ENCODE peak calls at places on chromosomes 4 and X, in seven cellular contexts. One of them, this sample, is unnamed.

GRCh38 chr4:98801259-98801725 is 127.6 kb downstream of the EIF4E start:
- DNase-seq in mammary epithelial cell: no peak
- DNase-seq in suprapubic skin: no peak
- DNase-seq in fibroblast of lung: no peak
- DNase-seq in astrocyte: no peak
- DNase-seq in body of pancreas: no peak
- DNase-seq in mesenchymal stem cell: no peak
- DNase-seq in this sample: no peak

GRCh38 chrX:18971506-18971905 is 12.4 kb downstream of the PHKA2 start:
- DNase-seq in mammary epithelial cell: no peak
- DNase-seq in suprapubic skin: no peak
- DNase-seq in fibroblast of lung: no peak
- DNase-seq in astrocyte: no peak
- DNase-seq in body of pancreas: no peak
- DNase-seq in mesenchymal stem cell: no peak
- DNase-seq in this sample: no peak

GRCh38 chr4:113901994-113902787 is 77.3 kb downstream of the ARSJ start:
- DNase-seq in mammary epithelial cell: no peak
- DNase-seq in suprapubic skin: no peak
- DNase-seq in fibroblast of lung: no peak
- DNase-seq in astrocyte: no peak
- DNase-seq in body of pancreas: peak; percentile 94
- DNase-seq in mesenchymal stem cell: no peak
- DNase-seq in this sample: no peak

GRCh38 chr4:71709961-71710360 is 73.9 kb downstream of the GC start:
- DNase-seq in mammary epithelial cell: no peak
- DNase-seq in suprapubic skin: no peak
- DNase-seq in fibroblast of lung: no peak
- DNase-seq in astrocyte: no peak
- DNase-seq in body of pancreas: no peak
- DNase-seq in mesenchymal stem cell: no peak
- DNase-seq in this sample: no peak

GRCh38 chr4:98601719-98602118 is 56.7 kb downstream of the TSPAN5 start:
- DNase-seq in mammary epithelial cell: peak; percentile 71
- DNase-seq in suprapubic skin: no peak
- DNase-seq in fibroblast of lung: no peak
- DNase-seq in astrocyte: peak; percentile 42
- DNase-seq in body of pancreas: no peak
- DNase-seq in mesenchymal stem cell: no peak
- DNase-seq in this sample: no peak

GRCh38 chr4:153014460-153014859 is 78.3 kb downstream of the FHDC1 start:
- DNase-seq in mammary epithelial cell: no peak
- DNase-seq in suprapubic skin: no peak
- DNase-seq in fibroblast of lung: no peak
- DNase-seq in astrocyte: no peak
- DNase-seq in body of pancreas: no peak
- DNase-seq in mesenchymal stem cell: no peak
- DNase-seq in this sample: no peak

GRCh38 chr4:186715077-186715476 is 8.6 kb downstream of the FAT1 start:
- DNase-seq in mammary epithelial cell: no peak
- DNase-seq in suprapubic skin: no peak
- DNase-seq in fibroblast of lung: peak; percentile 60
- DNase-seq in astrocyte: peak; percentile 61
- DNase-seq in body of pancreas: no peak
- DNase-seq in mesenchymal stem cell: no peak
- DNase-seq in this sample: no peak

GRCh38 chr4:26447378-26447777 is 42.9 kb downstream of the CCKAR start:
- DNase-seq in mammary epithelial cell: no peak
- DNase-seq in suprapubic skin: no peak
- DNase-seq in fibroblast of lung: no peak
- DNase-seq in astrocyte: no peak
- DNase-seq in body of pancreas: no peak
- DNase-seq in mesenchymal stem cell: no peak
- DNase-seq in this sample: no peak

GRCh38 chr4:81601270-81601694 is 129.6 kb upstream of the RASGEF1B start:
- DNase-seq in mammary epithelial cell: no peak
- DNase-seq in suprapubic skin: no peak
- DNase-seq in fibroblast of lung: no peak
- DNase-seq in astrocyte: no peak
- DNase-seq in body of pancreas: no peak
- DNase-seq in mesenchymal stem cell: no peak
- DNase-seq in this sample: no peak

GRCh38 chr4:2929469-2929868 is 33.7 kb downstream of the NOP14 start:
- DNase-seq in mammary epithelial cell: no peak
- DNase-seq in suprapubic skin: peak; percentile 64
- DNase-seq in fibroblast of lung: no peak
- DNase-seq in astrocyte: no peak
- DNase-seq in body of pancreas: no peak
- DNase-seq in mesenchymal stem cell: no peak
- DNase-seq in this sample: no peak

GRCh38 chrX:13938053-13938765 is 91.5 kb downstream of the GEMIN8 start:
- DNase-seq in mammary epithelial cell: no peak
- DNase-seq in suprapubic skin: no peak
- DNase-seq in fibroblast of lung: peak; percentile 6
- DNase-seq in astrocyte: no peak
- DNase-seq in body of pancreas: peak; percentile 38
- DNase-seq in mesenchymal stem cell: peak; percentile 9
- DNase-seq in this sample: peak; percentile 14

GRCh38 chr4:81839347-81840042 is 367.8 kb upstream of the RASGEF1B start:
- DNase-seq in mammary epithelial cell: peak; percentile 66
- DNase-seq in suprapubic skin: no peak
- DNase-seq in fibroblast of lung: no peak
- DNase-seq in astrocyte: no peak
- DNase-seq in body of pancreas: no peak
- DNase-seq in mesenchymal stem cell: no peak
- DNase-seq in this sample: no peak

GRCh38 chr4:47703964-47704363 is 133.9 kb downstream of the CORIN start:
- DNase-seq in mammary epithelial cell: no peak
- DNase-seq in suprapubic skin: no peak
- DNase-seq in fibroblast of lung: no peak
- DNase-seq in astrocyte: no peak
- DNase-seq in body of pancreas: peak; percentile 27
- DNase-seq in mesenchymal stem cell: no peak
- DNase-seq in this sample: no peak

GRCh38 chrX:81120936-81121351 is 80.8 kb downstream of the HMGN5 start:
- DNase-seq in mammary epithelial cell: peak; percentile 50
- DNase-seq in suprapubic skin: no peak
- DNase-seq in fibroblast of lung: peak; percentile 49
- DNase-seq in astrocyte: peak; percentile 22
- DNase-seq in body of pancreas: peak; percentile 38
- DNase-seq in mesenchymal stem cell: peak; percentile 75
- DNase-seq in this sample: peak; percentile 78

GRCh38 chr4:126306152-126306869 is 991.6 kb downstream of the FAT4 start:
- DNase-seq in mammary epithelial cell: no peak
- DNase-seq in suprapubic skin: no peak
- DNase-seq in fibroblast of lung: peak; percentile 3
- DNase-seq in astrocyte: no peak
- DNase-seq in body of pancreas: no peak
- DNase-seq in mesenchymal stem cell: no peak
- DNase-seq in this sample: no peak

GRCh38 chr4:11488657-11489448 is 60.2 kb upstream of the HS3ST1 start:
- DNase-seq in mammary epithelial cell: peak; percentile 73
- DNase-seq in suprapubic skin: no peak
- DNase-seq in fibroblast of lung: peak; percentile 49
- DNase-seq in astrocyte: peak; percentile 43
- DNase-seq in body of pancreas: no peak
- DNase-seq in mesenchymal stem cell: no peak
- DNase-seq in this sample: no peak

GRCh38 chrX:143296521-143296920 is 220.8 kb downstream of the SPANXN3 start:
- DNase-seq in mammary epithelial cell: no peak
- DNase-seq in suprapubic skin: no peak
- DNase-seq in fibroblast of lung: no peak
- DNase-seq in astrocyte: no peak
- DNase-seq in body of pancreas: peak; percentile 1
- DNase-seq in mesenchymal stem cell: no peak
- DNase-seq in this sample: no peak

GRCh38 chr4:101345596-101346311 is 1.6 kb downstream of the PPP3CA start:
- DNase-seq in mammary epithelial cell: peak; percentile 48
- DNase-seq in suprapubic skin: peak; percentile 88
- DNase-seq in fibroblast of lung: peak; percentile 55
- DNase-seq in astrocyte: no peak
- DNase-seq in body of pancreas: peak; percentile 60
- DNase-seq in mesenchymal stem cell: peak; percentile 70
- DNase-seq in this sample: peak; percentile 51

GRCh38 chrX:101488796-101489195 is 3.5 kb downstream of the ARMCX4 start:
- DNase-seq in mammary epithelial cell: no peak
- DNase-seq in suprapubic skin: no peak
- DNase-seq in fibroblast of lung: no peak
- DNase-seq in astrocyte: no peak
- DNase-seq in body of pancreas: no peak
- DNase-seq in mesenchymal stem cell: no peak
- DNase-seq in this sample: no peak

GRCh38 chr4:4884611-4885010 is 25.1 kb downstream of the MSX1 start:
- DNase-seq in mammary epithelial cell: no peak
- DNase-seq in suprapubic skin: no peak
- DNase-seq in fibroblast of lung: no peak
- DNase-seq in astrocyte: no peak
- DNase-seq in body of pancreas: no peak
- DNase-seq in mesenchymal stem cell: no peak
- DNase-seq in this sample: no peak

GRCh38 chr4:6873291-6873690 is 36.3 kb upstream of the TBC1D14 start:
- DNase-seq in mammary epithelial cell: no peak
- DNase-seq in suprapubic skin: no peak
- DNase-seq in fibroblast of lung: no peak
- DNase-seq in astrocyte: no peak
- DNase-seq in body of pancreas: no peak
- DNase-seq in mesenchymal stem cell: peak; percentile 28
- DNase-seq in this sample: no peak

DNA sequence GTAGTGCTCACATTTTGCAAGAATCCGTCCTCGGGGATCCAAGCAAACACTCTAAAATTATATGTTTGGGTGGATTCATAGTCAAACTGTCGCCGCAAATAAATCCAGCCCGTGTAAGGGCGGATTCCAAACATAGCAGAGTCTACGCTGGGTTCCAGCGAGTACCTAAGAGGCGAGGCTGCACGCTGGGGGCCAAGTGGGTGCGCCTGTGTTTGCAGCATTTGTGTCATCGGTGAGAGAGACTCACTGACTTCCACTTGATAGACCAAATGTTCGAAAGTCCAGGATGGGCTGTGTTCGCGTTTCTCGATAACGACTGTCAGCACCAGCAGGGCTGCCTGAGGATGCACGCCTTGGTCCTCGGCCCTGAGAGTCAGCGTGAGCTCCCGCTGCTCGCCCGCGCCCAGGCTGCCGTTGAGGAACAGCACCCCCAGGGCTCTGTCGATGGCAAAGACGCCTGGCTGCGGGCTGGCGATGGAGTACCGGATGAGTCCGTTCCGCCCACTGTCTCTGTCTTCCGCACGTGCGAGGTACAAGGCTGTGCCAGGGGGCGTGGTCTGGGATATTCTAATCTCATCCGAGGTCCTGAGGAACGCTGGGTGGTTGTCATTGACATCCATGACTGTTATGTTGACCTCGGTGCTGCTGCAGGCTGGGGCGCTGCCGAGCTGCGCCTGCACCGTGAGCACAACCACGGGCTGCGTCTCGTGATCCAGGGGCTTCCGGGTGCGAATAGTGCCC is 158.7 kb downstream of the DCHS2 start:
- DNase-seq in mammary epithelial cell: no peak
- DNase-seq in suprapubic skin: peak; percentile 58
- DNase-seq in fibroblast of lung: peak; percentile 0
- DNase-seq in astrocyte: no peak
- DNase-seq in body of pancreas: peak; percentile 14
- DNase-seq in mesenchymal stem cell: peak; percentile 35
- DNase-seq in this sample: peak; percentile 47
- H3K4me3 ChIP-seq in mammary epithelial cell: no peak overlapping the region
- H3K4me3 ChIP-seq in suprapubic skin: peak overlapping the region; percentile 17
- H3K4me3 ChIP-seq in fibroblast of lung: peak overlapping the region; percentile 28
- H3K4me3 ChIP-seq in astrocyte: peak overlapping the region; percentile 53
- H3K4me3 ChIP-seq in body of pancreas: no peak overlapping the region
- H3K4me3 ChIP-seq in mesenchymal stem cell: peak overlapping the region; percentile 76
- H3K4me3 ChIP-seq in this sample: peak overlapping the region; percentile 45

DNA sequence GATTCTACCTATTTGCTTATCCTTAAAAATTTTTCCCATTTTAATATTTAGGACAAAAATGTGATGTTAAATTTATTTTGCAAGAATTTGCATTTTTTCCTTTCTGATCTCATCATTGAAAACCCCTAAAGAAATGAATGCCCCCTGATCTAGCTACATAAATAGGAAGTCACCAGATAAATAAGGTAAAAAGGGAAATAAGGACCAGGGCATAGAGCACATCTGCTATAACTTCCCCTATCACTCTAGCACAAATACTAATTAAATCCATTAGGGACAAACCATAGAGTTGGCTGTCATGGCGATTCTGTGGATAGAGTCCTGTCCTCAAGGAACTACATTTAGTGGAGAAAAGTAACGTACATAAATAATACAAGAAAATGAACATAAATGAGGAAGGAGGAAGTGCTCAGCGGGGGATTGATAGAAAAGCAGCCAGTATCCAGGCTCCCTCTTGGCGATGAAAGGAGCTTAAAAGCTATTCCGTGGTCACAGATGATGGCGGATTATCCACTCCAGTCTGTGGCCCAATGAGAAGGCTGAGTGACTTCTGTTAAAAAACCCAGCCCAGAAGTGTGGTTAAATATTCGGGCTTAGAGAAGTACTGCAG is 76.9 kb upstream of the RPL34 start:
- DNase-seq in mammary epithelial cell: no peak
- DNase-seq in suprapubic skin: no peak
- DNase-seq in fibroblast of lung: no peak
- DNase-seq in astrocyte: no peak
- DNase-seq in body of pancreas: no peak
- DNase-seq in mesenchymal stem cell: no peak
- DNase-seq in this sample: no peak
- H3K4me3 ChIP-seq in mammary epithelial cell: no peak overlapping the region
- H3K4me3 ChIP-seq in suprapubic skin: no peak overlapping the region
- H3K4me3 ChIP-seq in fibroblast of lung: no peak overlapping the region
- H3K4me3 ChIP-seq in astrocyte: no peak overlapping the region
- H3K4me3 ChIP-seq in body of pancreas: no peak overlapping the region
- H3K4me3 ChIP-seq in mesenchymal stem cell: no peak overlapping the region
- H3K4me3 ChIP-seq in this sample: no peak overlapping the region

GRCh38 chrX:37906357-37906756 is 59.0 kb upstream of the DYNLT3 start:
- DNase-seq in mammary epithelial cell: no peak
- DNase-seq in suprapubic skin: no peak
- DNase-seq in fibroblast of lung: no peak
- DNase-seq in astrocyte: no peak
- DNase-seq in body of pancreas: no peak
- DNase-seq in mesenchymal stem cell: no peak
- DNase-seq in this sample: no peak
- H3K4me3 ChIP-seq in mammary epithelial cell: no peak overlapping the region
- H3K4me3 ChIP-seq in suprapubic skin: no peak overlapping the region
- H3K4me3 ChIP-seq in fibroblast of lung: peak overlapping the region; percentile 49
- H3K4me3 ChIP-seq in astrocyte: peak overlapping the region; percentile 66
- H3K4me3 ChIP-seq in body of pancreas: no peak overlapping the region
- H3K4me3 ChIP-seq in mesenchymal stem cell: peak overlapping the region; percentile 72
- H3K4me3 ChIP-seq in this sample: no peak overlapping the region

DNA sequence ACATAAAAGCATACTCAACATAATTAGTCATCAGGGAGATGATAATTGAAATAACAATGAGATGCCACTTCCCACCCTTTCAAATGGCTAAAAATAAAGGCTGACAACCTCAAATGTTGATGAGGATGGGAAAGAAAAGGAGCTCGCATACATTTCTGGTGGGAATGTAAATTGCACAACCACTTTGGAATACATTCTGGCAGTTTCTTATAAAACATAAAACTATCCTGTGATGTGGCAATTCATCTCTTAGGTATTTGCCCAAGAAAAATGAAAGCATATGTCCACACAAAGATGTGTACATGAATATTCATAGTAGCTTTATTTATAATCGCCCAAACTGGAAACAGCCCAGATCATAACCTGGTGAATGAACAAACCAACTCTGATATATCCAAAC is 682 bp upstream of the ZNF275 start:
- DNase-seq in mammary epithelial cell: peak; percentile 2
- DNase-seq in suprapubic skin: no peak
- DNase-seq in fibroblast of lung: peak; percentile 39
- DNase-seq in astrocyte: peak; percentile 38
- DNase-seq in body of pancreas: no peak
- DNase-seq in mesenchymal stem cell: peak; percentile 23
- DNase-seq in this sample: no peak
- H3K4me3 ChIP-seq in mammary epithelial cell: peak overlapping the region; percentile 25
- H3K4me3 ChIP-seq in suprapubic skin: no peak overlapping the region
- H3K4me3 ChIP-seq in fibroblast of lung: peak overlapping the region; percentile 52
- H3K4me3 ChIP-seq in astrocyte: peak overlapping the region; percentile 60
- H3K4me3 ChIP-seq in body of pancreas: no peak overlapping the region
- H3K4me3 ChIP-seq in mesenchymal stem cell: peak overlapping the region; percentile 76
- H3K4me3 ChIP-seq in this sample: peak overlapping the region; percentile 51